ENCODE peak calls at places on chromosomes 12 and 14, in seven cellular contexts. One of them, this sample, is unnamed.

GRCh38 chr14:101462726-101463565 is 98.3 kb upstream of the DIO3 start:
- DNase-seq in left cardiac atrium: no peak
- DNase-seq in tibial artery: no peak
- DNase-seq in NAMALWA: no peak
- DNase-seq in nephron progenitor cell: no peak
- DNase-seq in CD8-positive, alpha-beta T cell: no peak
- DNase-seq in midbrain: no peak
- DNase-seq in this sample: no peak

GRCh38 chr14:75539562-75540478 is 17.6 kb downstream of the BATF start:
- DNase-seq in tibial artery: no peak
- DNase-seq in CD8-positive, alpha-beta T cell: no peak
- DNase-seq in NAMALWA: no peak
- DNase-seq in midbrain: no peak
- DNase-seq in left cardiac atrium: no peak
- DNase-seq in nephron progenitor cell: no peak
- DNase-seq in this sample: no peak

GRCh38 chr12:68805592-68806120 is 2.3 kb upstream of the MDM2 start:
- DNase-seq in left cardiac atrium: no peak
- DNase-seq in CD8-positive, alpha-beta T cell: no peak
- DNase-seq in tibial artery: no peak
- DNase-seq in nephron progenitor cell: no peak
- DNase-seq in midbrain: no peak
- DNase-seq in NAMALWA: no peak
- DNase-seq in this sample: no peak

GRCh38 chr14:21213652-21214051 is 55.6 kb downstream of the HNRNPC start:
- DNase-seq in CD8-positive, alpha-beta T cell: no peak
- DNase-seq in NAMALWA: no peak
- DNase-seq in midbrain: no peak
- DNase-seq in tibial artery: no peak
- DNase-seq in left cardiac atrium: no peak
- DNase-seq in nephron progenitor cell: no peak
- DNase-seq in this sample: no peak

GRCh38 chr14:89202413-89202812 is 214.6 kb downstream of the FOXN3 start:
- DNase-seq in nephron progenitor cell: no peak
- DNase-seq in midbrain: no peak
- DNase-seq in tibial artery: no peak
- DNase-seq in left cardiac atrium: no peak
- DNase-seq in CD8-positive, alpha-beta T cell: no peak
- DNase-seq in NAMALWA: no peak
- DNase-seq in this sample: no peak

GRCh38 chr12:56248711-56249110 is 9.5 kb downstream of the ANKRD52 start:
- DNase-seq in NAMALWA: no peak
- DNase-seq in left cardiac atrium: no peak
- DNase-seq in tibial artery: no peak
- DNase-seq in midbrain: no peak
- DNase-seq in nephron progenitor cell: no peak
- DNase-seq in CD8-positive, alpha-beta T cell: no peak
- DNase-seq in this sample: no peak

GRCh38 chr14:30874120-30874998 is at the start of gene COCH:
- DNase-seq in CD8-positive, alpha-beta T cell: peak; percentile 6
- DNase-seq in tibial artery: no peak
- DNase-seq in nephron progenitor cell: peak; percentile 74
- DNase-seq in left cardiac atrium: peak; percentile 27
- DNase-seq in NAMALWA: peak; percentile 88
- DNase-seq in midbrain: no peak
- DNase-seq in this sample: no peak

GRCh38 chr12:113515082-113515856 is 43.6 kb upstream of the LHX5 start:
- DNase-seq in NAMALWA: no peak
- DNase-seq in left cardiac atrium: no peak
- DNase-seq in CD8-positive, alpha-beta T cell: no peak
- DNase-seq in tibial artery: no peak
- DNase-seq in midbrain: no peak
- DNase-seq in nephron progenitor cell: no peak
- DNase-seq in this sample: no peak

GRCh38 chr14:91149462-91149861 is 35.6 kb downstream of the DGLUCY start:
- DNase-seq in left cardiac atrium: no peak
- DNase-seq in tibial artery: peak; percentile 75
- DNase-seq in CD8-positive, alpha-beta T cell: no peak
- DNase-seq in nephron progenitor cell: no peak
- DNase-seq in midbrain: peak; percentile 67
- DNase-seq in NAMALWA: no peak
- DNase-seq in this sample: peak; percentile 76

GRCh38 chr12:12510141-12510540 is 52.5 kb downstream of the DUSP16 start:
- DNase-seq in nephron progenitor cell: no peak
- DNase-seq in CD8-positive, alpha-beta T cell: no peak
- DNase-seq in midbrain: no peak
- DNase-seq in left cardiac atrium: no peak
- DNase-seq in NAMALWA: no peak
- DNase-seq in tibial artery: no peak
- DNase-seq in this sample: no peak

GRCh38 chr12:114166360-114166759 is 200.2 kb upstream of the RBM19 start:
- DNase-seq in left cardiac atrium: peak; percentile 29
- DNase-seq in tibial artery: no peak
- DNase-seq in CD8-positive, alpha-beta T cell: no peak
- DNase-seq in NAMALWA: peak; percentile 30
- DNase-seq in nephron progenitor cell: peak; percentile 59
- DNase-seq in midbrain: peak; percentile 65
- DNase-seq in this sample: peak; percentile 38

This sample was measured in G401.